ENCODE peak calls at places on chromosomes 1 and 21, in seven cellular contexts. U is GM12865, Y is astrocyte, M is choroid plexus epithelial cell, J is body of pancreas, I is tibial artery, R is adipocyte. T is an unnamed sample.

GRCh38 chr1:110337704-110338199 is 1.4 kb upstream of the RBM15 start:
- DNase-seq in U (peak; percentile 74), J (peak; percentile 70), Y (no peak), M (no peak), R (no peak), I (peak; percentile 36), T (peak; percentile 49)

GRCh38 chr1:185375583-185375982 is 58.5 kb upstream of the IVNS1ABP start:
- DNase-seq in M (peak; percentile 31), I (peak; percentile 47), Y (no peak), J (peak; percentile 70), R (no peak), U (no peak), T (peak; percentile 25)

GRCh38 chr1:167463055-167463454 is 55.3 kb downstream of the CD247 start:
- DNase-seq in U (no peak), R (no peak), J (no peak), Y (no peak), I (no peak), M (no peak), T (no peak)

GRCh38 chr1:87518794-87519193 is 190.1 kb downstream of the LMO4 start:
- DNase-seq in Y (peak; percentile 26), M (no peak), J (no peak), U (no peak), R (no peak), I (no peak), T (no peak)

GRCh38 chr1:203338335-203339036 is 12.4 kb downstream of the FMOD start:
- DNase-seq in U (peak; percentile 81), I (peak; percentile 61), R (peak; percentile 85), M (peak; percentile 79), J (peak; percentile 79), Y (no peak), T (peak; percentile 72)

GRCh38 chr1:156291226-156292061 is 4.0 kb downstream of the GLMP start:
- DNase-seq in M (peak; percentile 89), U (no peak), I (peak; percentile 95), J (peak; percentile 94), R (peak; percentile 95), Y (peak; percentile 67), T (peak; percentile 95)

GRCh38 chr1:238912148-238912547 is 474.2 kb upstream of the CHRM3 start:
- DNase-seq in M (no peak), I (no peak), R (no peak), Y (no peak), J (no peak), U (no peak), T (no peak)

GRCh38 chr1:15022069-15022468 is 131.5 kb upstream of the TMEM51 start:
- DNase-seq in U (no peak), J (no peak), Y (no peak), I (no peak), R (no peak), M (no peak), T (no peak)

GRCh38 chr1:29849038-29849750 is 612.9 kb downstream of the PTPRU start:
- DNase-seq in I (no peak), Y (peak; percentile 6), M (peak; percentile 40), U (peak; percentile 64), R (peak; percentile 67), J (peak; percentile 29), T (peak; percentile 53)

GRCh38 chr1:44038876-44039657 is 7.8 kb upstream of the SLC6A9 start:
- DNase-seq in U (no peak), M (peak; percentile 50), I (no peak), J (no peak), Y (peak; percentile 20), R (no peak), T (peak; percentile 61)

GRCh38 chr1:119768778-119769177 is at the start of gene HMGCS2:
- DNase-seq in R (no peak), M (no peak), Y (no peak), I (no peak), J (peak; percentile 37), U (no peak), T (no peak)

GRCh38 chr1:85128296-85128695 is 72.5 kb downstream of the SYDE2 start:
- DNase-seq in J (no peak), Y (no peak), I (no peak), M (peak; percentile 30), R (peak; percentile 84), U (no peak), T (peak; percentile 74)

GRCh38 chr21:33039542-33039941 is 13.8 kb downstream of the OLIG2 start:
- DNase-seq in Y (no peak), I (no peak), R (no peak), J (no peak), M (no peak), U (no peak), T (no peak)

GRCh38 chr1:43359696-43360095 is 915 bp downstream of the CDC20 start:
- DNase-seq in Y (no peak), R (no peak), I (no peak), J (no peak), U (no peak), M (no peak), T (no peak)

GRCh38 chr21:35512321-35512720 is 463.2 kb upstream of the RUNX1 start:
- DNase-seq in M (no peak), I (no peak), R (no peak), Y (no peak), U (no peak), J (no peak), T (peak; percentile 56)

GRCh38 chr21:45522381-45522780 is 19.9 kb downstream of the SLC19A1 start:
- DNase-seq in J (no peak), I (no peak), U (no peak), R (no peak), M (no peak), Y (no peak), T (no peak)

GRCh38 chr1:92484472-92485373 is 2.0 kb downstream of the GFI1 start:
- DNase-seq in I (no peak), Y (no peak), R (peak; percentile 7), J (peak; percentile 61), U (peak; percentile 82), M (no peak), T (peak; percentile 33)

GRCh38 chr1:92482665-92483441 is 3.9 kb downstream of the GFI1 start:
- DNase-seq in J (peak; percentile 29), I (no peak), R (peak; percentile 27), U (peak; percentile 46), M (no peak), Y (no peak), T (peak; percentile 47)

GRCh38 chr1:92485374-92486250 is 1.1 kb downstream of the GFI1 start:
- DNase-seq in R (peak; percentile 38), I (no peak), Y (no peak), J (peak; percentile 87), M (peak; percentile 85), U (peak; percentile 93), T (peak; percentile 36)

GRCh38 chr1:92483442-92484170 is 3.1 kb downstream of the GFI1 start:
- DNase-seq in J (peak; percentile 76), M (no peak), Y (no peak), U (peak; percentile 62), I (no peak), R (no peak), T (peak; percentile 13)

GRCh38 chr1:92484171-92484471 is 2.6 kb downstream of the GFI1 start:
- DNase-seq in R (no peak), Y (no peak), U (no peak), I (no peak), M (no peak), J (no peak), T (no peak)
- H3K4me3 ChIP-seq in R (peak overlapping the region; percentile 69), Y (no peak overlapping the region), U (peak overlapping the region; percentile 94), I (peak overlapping the region; percentile 49), M (peak overlapping the region; percentile 61), J (peak overlapping the region; percentile 5), T (no peak overlapping the region)

GRCh38 chr1:234214911-234215892 is 158.1 kb upstream of the COA6 start:
- DNase-seq in M (no peak), U (no peak), R (no peak), J (peak; percentile 85), Y (no peak), I (no peak), T (no peak)
- H3K4me3 ChIP-seq in M (no peak overlapping the region), U (no peak overlapping the region), R (no peak overlapping the region), J (peak overlapping the region; percentile 20), Y (peak overlapping the region; percentile 47), I (peak overlapping the region; percentile 42), T (peak overlapping the region; percentile 64)

GRCh38 chr1:230135726-230136125 is 68.7 kb downstream of the GALNT2 start:
- DNase-seq in U (no peak), J (no peak), R (no peak), M (no peak), I (no peak), Y (no peak), T (no peak)

GRCh38 chr1:230139306-230139705 is 72.3 kb downstream of the GALNT2 start:
- DNase-seq in Y (no peak), R (no peak), J (no peak), I (no peak), U (no peak), M (no peak), T (no peak)

GRCh38 chr1:230138561-230139239 is 71.7 kb downstream of the GALNT2 start:
- DNase-seq in R (no peak), J (no peak), Y (no peak), M (no peak), U (no peak), I (no peak), T (no peak)

GRCh38 chr1:230137328-230137815 is 70.3 kb downstream of the GALNT2 start:
- DNase-seq in Y (no peak), J (no peak), M (peak; percentile 50), I (no peak), U (no peak), R (no peak), T (no peak)

DNA sequence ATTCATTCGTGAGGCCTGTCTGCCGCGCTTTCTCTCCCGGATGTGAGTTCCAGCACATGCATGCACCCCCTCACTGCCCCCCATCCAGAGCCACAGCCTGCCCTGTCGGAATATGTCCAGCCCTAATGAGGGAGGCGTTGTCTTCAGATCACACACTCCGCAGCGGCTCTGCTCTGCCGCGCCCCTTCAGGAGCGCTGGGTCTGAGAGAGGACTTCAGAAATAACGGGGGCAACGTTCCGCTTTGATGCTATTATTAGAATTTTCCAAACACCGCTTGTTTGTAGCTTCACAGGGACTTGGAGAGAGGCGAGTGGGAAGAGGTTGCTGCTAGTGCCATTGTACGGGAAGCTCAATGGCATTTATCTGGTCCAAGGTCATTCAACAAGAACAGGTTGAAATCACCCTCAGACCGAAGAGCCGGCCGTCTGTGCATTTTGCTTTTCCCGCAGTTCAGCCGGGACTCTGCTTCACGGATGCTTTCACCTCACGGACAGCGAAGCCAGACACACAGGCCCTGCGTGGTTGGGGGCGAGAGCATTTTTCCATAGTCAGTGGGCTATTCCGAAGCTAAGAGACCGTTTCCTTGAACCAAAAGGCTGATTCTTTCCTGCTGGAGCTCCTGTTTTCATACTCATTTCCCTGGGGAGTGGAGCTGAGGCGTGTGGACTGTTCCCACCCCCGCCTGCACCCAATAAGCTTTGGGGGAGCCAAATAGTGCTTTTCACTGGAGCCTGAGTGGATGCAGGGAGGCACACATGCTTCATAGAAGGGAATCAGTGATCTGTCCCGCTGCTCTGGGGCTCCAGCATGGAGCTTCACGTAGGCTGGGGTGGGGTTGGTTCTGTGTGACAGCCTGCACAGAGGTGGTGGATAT is 69.7 kb downstream of the GALNT2 start:
- DNase-seq in I (no peak), M (no peak), R (no peak), U (no peak), J (no peak), Y (no peak), T (no peak)
- H3K4me3 ChIP-seq in I (peak overlapping the region; percentile 28), M (no peak overlapping the region), R (no peak overlapping the region), U (no peak overlapping the region), J (no peak overlapping the region), Y (no peak overlapping the region), T (no peak overlapping the region)

GRCh38 chr1:21439721-21440629 is at the start of gene NBPF3:
- DNase-seq in J (peak; percentile 92), R (peak; percentile 97), I (peak; percentile 87), M (peak; percentile 90), Y (peak; percentile 70), U (peak; percentile 87), T (peak; percentile 93)
- H3K4me3 ChIP-seq in J (peak within 1 kb of the TSS; percentile 73), R (peak within 1 kb of the TSS; percentile 90), I (peak within 1 kb of the TSS; percentile 70), M (peak within 1 kb of the TSS; percentile 78), Y (peak within 1 kb of the TSS; percentile 89), U (peak within 1 kb of the TSS; percentile 40), T (peak within 1 kb of the TSS; percentile 83)

T was measured in GM23248.